ENCODE peak calls at places on chromosomes 5 and 9, in seven cellular contexts. A is ovary, V is prostate gland, Y is GM12891, G is tibial nerve, N is lower leg skin, O is H54. D is an unnamed sample.

GRCh38 chr5:53003144-53003543 is 14.0 kb downstream of the ITGA2 start:
- DNase-seq in A (no peak), V (no peak), Y (no peak), G (no peak), N (no peak), O (no peak), D (no peak)

GRCh38 chr5:172792693-172793570 is 21.9 kb upstream of the DUSP1 start:
- DNase-seq in A (no peak), V (no peak), Y (no peak), G (no peak), N (no peak), O (no peak), D (no peak)

GRCh38 chr5:38329132-38329715 is 70.9 kb downstream of the EGFLAM start:
- DNase-seq in A (no peak), V (no peak), Y (no peak), G (no peak), N (no peak), O (peak), D (no peak)

GRCh38 chr5:167294861-167295685 is 996.4 kb upstream of the WWC1 start:
- DNase-seq in A (no peak), V (no peak), Y (no peak), G (no peak), N (no peak), O (peak), D (no peak)

GRCh38 chr9:88953401-88954029 is 37.8 kb upstream of the S1PR3 start:
- DNase-seq in A (no peak), V (no peak), Y (no peak), G (no peak), N (no peak), O (peak), D (no peak)

GRCh38 chr5:150558088-150558621 is 50.2 kb downstream of the NDST1 start:
- DNase-seq in A (peak), V (no peak), Y (no peak), G (no peak), N (no peak), O (no peak), D (no peak)

GRCh38 chr9:74551266-74551665 is 54.1 kb downstream of the RORB start:
- DNase-seq in A (no peak), V (no peak), Y (no peak), G (no peak), N (no peak), O (no peak), D (no peak)

GRCh38 chr5:30627945-30628344 is 565.5 kb upstream of the CDH6 start:
- DNase-seq in A (no peak), V (no peak), Y (no peak), G (no peak), N (no peak), O (no peak), D (no peak)

GRCh38 chr9:108813951-108814601 is 41.7 kb downstream of the ACTL7B start:
- DNase-seq in A (no peak), V (no peak), Y (no peak), G (no peak), N (peak), O (peak), D (no peak)

GRCh38 chr9:4604678-4605095 is 57.4 kb upstream of the PLPP6 start:
- DNase-seq in A (peak), V (peak), Y (peak), G (peak), N (peak), O (peak), D (peak)

GRCh38 chr9:9299134-9299533 is 1313.7 kb downstream of the PTPRD start:
- DNase-seq in A (no peak), V (no peak), Y (no peak), G (no peak), N (no peak), O (no peak), D (no peak)

GRCh38 chr9:133113163-133113927 is 7.7 kb downstream of the RALGDS start:
- DNase-seq in A (peak), V (no peak), Y (no peak), G (no peak), N (no peak), O (peak), D (no peak)

GRCh38 chr9:16598316-16598715 is 272.2 kb downstream of the BNC2 start:
- DNase-seq in A (no peak), V (no peak), Y (no peak), G (no peak), N (no peak), O (no peak), D (no peak)

GRCh38 chr9:82695704-82696103 is 367.2 kb downstream of the RASEF start:
- DNase-seq in A (no peak), V (no peak), Y (no peak), G (no peak), N (no peak), O (no peak), D (no peak)

GRCh38 chr5:159385994-159386711 is 55.9 kb upstream of the IL12B start:
- DNase-seq in A (no peak), V (no peak), Y (no peak), G (no peak), N (no peak), O (no peak), D (no peak)

GRCh38 chr5:130992095-130992494 is 173.0 kb downstream of the HINT1 start:
- DNase-seq in A (no peak), V (no peak), Y (no peak), G (no peak), N (no peak), O (no peak), D (no peak)

GRCh38 chr5:149040421-149040820 is 22.4 kb downstream of the SH3TC2 start:
- DNase-seq in A (no peak), V (no peak), Y (no peak), G (no peak), N (no peak), O (no peak), D (no peak)

GRCh38 chr5:80187274-80187673 is 68.6 kb downstream of the SERINC5 start:
- DNase-seq in A (peak), V (no peak), Y (no peak), G (no peak), N (no peak), O (no peak), D (no peak)

GRCh38 chr5:151195622-151196021 is 28.3 kb downstream of the CCDC69 start:
- DNase-seq in A (no peak), V (no peak), Y (no peak), G (no peak), N (no peak), O (no peak), D (no peak)

GRCh38 chr9:88706193-88707112 is 171.5 kb downstream of the NXNL2 start:
- DNase-seq in A (no peak), V (no peak), Y (no peak), G (no peak), N (no peak), O (no peak), D (no peak)

GRCh38 chr5:154159343-154159742 is 31.2 kb upstream of the GALNT10 start:
- DNase-seq in A (no peak), V (no peak), Y (no peak), G (no peak), N (no peak), O (peak), D (no peak)

GRCh38 chr9:89635816-89636215 is 31.0 kb downstream of the GADD45G start:
- DNase-seq in A (no peak), V (no peak), Y (no peak), G (no peak), N (no peak), O (peak), D (no peak)

GRCh38 chr5:169812786-169813185 is 167.5 kb downstream of the INSYN2B start:
- DNase-seq in A (no peak), V (no peak), Y (no peak), G (no peak), N (no peak), O (no peak), D (no peak)

GRCh38 chr5:151448038-151448985 is 909 bp downstream of the SLC36A1 start:
- DNase-seq in A (no peak), V (peak), Y (no peak), G (no peak), N (peak), O (no peak), D (peak)

DNA sequence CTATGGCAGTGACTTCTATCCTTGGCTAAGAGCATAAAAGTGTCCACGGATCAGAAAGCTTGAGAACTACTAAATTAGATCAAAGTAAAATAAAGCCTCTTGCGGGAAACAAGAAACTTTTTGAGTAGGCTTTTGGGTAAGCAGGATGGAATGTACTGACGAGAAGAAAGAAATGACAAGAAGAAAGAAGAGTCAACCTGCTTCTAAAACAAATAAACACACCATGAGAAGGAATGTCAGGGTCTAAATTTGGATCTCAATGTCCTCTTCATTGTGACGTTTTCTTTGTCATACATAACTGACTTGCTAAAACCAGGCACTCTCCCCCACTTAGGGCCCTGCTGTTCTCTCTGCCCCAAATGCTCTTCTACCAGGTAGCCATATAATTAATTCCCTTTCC is 290.1 kb upstream of the PTGER4 start:
- DNase-seq in A (no peak), V (no peak), Y (no peak), G (no peak), N (no peak), O (no peak), D (no peak)
- TF ChIP-seq POLR2A in A (no peak), V (no peak), Y (no peak), G (no peak), N (no peak), O (no peak), D (no peak)

GRCh38 chr5:8034852-8035251 is 165.9 kb downstream of the MTRR start:
- DNase-seq in A (no peak), V (no peak), Y (no peak), G (no peak), N (no peak), O (no peak), D (no peak)
- TF ChIP-seq POLR2A in A (no peak), V (no peak), Y (no peak), G (no peak), N (no peak), O (no peak), D (no peak)

DNA sequence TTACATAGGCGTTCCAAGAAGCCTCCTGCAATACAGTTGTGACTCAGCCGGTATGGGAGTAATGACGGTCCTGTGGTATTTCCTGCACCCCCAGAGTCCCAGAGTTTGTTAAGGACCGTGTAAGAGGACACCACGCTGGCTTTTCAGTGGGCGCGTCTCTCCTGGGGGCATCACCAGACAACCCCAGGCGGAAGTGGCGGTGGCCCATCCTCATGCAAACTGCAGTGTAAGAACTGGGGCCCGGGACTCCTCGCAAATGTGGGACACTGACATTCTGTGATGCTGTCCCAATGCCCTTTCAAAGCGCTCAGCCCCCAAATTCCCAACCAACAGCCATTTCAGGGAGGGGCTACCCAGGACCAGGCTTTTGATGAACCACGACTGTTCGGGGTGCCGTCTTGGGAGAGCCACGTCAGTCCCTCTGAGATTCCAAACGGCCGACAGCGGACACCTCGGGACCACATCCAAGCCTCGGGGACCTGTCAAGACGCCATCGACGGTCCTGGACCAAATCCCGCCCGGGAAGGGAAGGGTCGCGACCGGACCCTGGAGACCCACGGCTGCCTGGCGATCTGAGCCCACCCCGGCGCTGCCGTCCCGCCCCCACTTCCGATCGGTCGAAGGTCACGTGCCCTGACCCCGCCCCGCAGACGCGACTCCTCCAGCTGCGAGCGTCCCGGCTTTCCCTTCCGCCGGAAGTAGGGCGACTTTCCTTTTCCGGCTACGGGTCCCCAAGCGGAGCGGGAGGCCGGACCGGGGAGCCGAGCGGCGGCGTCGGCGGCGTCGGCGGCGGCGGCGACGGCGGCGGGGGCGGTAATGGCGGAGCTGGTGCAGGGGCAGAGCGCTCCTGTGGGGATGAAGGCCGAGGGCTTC is at the start of gene FUBP3:
- DNase-seq in A (peak), V (peak), Y (peak), G (peak), N (peak), O (no peak), D (peak)
- TF ChIP-seq POLR2A in A (peak), V (peak), Y (peak), G (peak), N (no peak), O (no peak), D (peak)

DNA sequence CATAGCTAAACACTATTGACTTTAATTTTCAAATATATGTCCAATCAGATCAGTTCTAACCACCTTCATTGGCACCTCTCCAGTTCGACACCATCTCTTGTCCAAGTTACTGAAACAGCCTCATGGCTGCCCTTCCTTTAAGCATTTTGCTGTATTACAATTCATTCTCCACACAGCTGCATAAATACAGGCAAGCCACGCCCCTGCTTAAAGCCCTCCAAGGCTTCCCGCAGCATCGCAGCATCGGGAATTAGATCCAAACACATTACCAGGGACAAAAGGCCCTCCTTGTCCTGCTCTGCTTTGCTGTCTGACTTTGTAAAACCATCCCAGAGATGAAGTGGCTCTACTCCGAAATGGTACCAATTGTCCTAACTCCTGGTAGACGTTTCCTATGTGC is 75.1 kb upstream of the RAI14 start:
- DNase-seq in A (no peak), V (no peak), Y (no peak), G (no peak), N (no peak), O (no peak), D (no peak)
- TF ChIP-seq POLR2A in A (no peak), V (no peak), Y (no peak), G (no peak), N (no peak), O (no peak), D (no peak)

GRCh38 chr9:136494531-136495215 is 11.8 kb upstream of the SEC16A start:
- DNase-seq in A (no peak), V (no peak), Y (no peak), G (no peak), N (no peak), O (no peak), D (no peak)
- TF ChIP-seq POLR2A in A (no peak), V (no peak), Y (no peak), G (no peak), N (no peak), O (no peak), D (no peak)

GRCh38 chr9:131125288-131126058 is at the start of gene NUP214:
- DNase-seq in A (peak), V (peak), Y (peak), G (peak), N (peak), O (peak), D (peak)
- TF ChIP-seq POLR2A in A (peak), V (peak), Y (peak), G (peak), N (no peak), O (peak), D (peak)

GRCh38 chr9:128552744-128553221 is 396 bp downstream of the SPTAN1 start:
- DNase-seq in A (peak), V (peak), Y (no peak), G (no peak), N (peak), O (no peak), D (no peak)

GRCh38 chr9:128552153-128552743 is at the start of gene SPTAN1:
- DNase-seq in A (peak), V (peak), Y (peak), G (peak), N (peak), O (peak), D (peak)

GRCh38 chr9:128550226-128550625 is 2.2 kb upstream of the SPTAN1 start:
- DNase-seq in A (no peak), V (no peak), Y (no peak), G (no peak), N (no peak), O (no peak), D (no peak)

GRCh38 chr9:128550770-128551651 is 1.4 kb upstream of the SPTAN1 start:
- DNase-seq in A (peak), V (no peak), Y (no peak), G (no peak), N (peak), O (no peak), D (no peak)

DNA sequence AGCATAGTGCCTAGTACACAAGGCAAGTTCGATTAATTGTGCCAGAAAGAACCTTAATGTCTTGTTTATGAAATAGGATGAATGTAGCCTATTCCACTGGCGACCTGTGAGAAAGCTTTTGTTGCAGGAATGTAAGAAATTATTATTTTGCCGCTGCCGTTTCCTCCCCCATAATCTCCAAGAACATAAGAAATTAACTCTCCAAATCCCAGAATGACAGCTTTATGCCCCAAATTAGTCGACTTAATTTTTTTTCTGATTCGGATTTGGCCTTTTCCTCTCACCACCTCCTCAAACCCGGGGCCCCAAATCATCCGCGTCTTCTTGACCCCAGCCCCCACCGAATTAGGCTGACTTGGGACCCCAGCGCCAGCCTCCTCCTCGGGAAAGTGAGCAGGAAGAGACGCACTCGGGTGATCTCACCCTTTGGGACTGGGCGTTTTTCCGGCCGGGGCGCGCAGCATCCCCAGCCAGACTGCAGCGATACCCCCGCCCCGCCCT is 685 bp upstream of the SPTAN1 start:
- DNase-seq in A (no peak), V (no peak), Y (no peak), G (no peak), N (no peak), O (no peak), D (no peak)
- TF ChIP-seq POLR2A in A (peak), V (peak), Y (no peak), G (peak), N (no peak), O (no peak), D (no peak)

GRCh38 chr9:6681147-6681956 is 35.8 kb upstream of the GLDC start:
- DNase-seq in A (peak), V (peak), Y (peak), G (peak), N (peak), O (peak), D (peak)
- TF ChIP-seq POLR2A in A (peak), V (peak), Y (peak), G (peak), N (no peak), O (peak), D (peak)

DNA sequence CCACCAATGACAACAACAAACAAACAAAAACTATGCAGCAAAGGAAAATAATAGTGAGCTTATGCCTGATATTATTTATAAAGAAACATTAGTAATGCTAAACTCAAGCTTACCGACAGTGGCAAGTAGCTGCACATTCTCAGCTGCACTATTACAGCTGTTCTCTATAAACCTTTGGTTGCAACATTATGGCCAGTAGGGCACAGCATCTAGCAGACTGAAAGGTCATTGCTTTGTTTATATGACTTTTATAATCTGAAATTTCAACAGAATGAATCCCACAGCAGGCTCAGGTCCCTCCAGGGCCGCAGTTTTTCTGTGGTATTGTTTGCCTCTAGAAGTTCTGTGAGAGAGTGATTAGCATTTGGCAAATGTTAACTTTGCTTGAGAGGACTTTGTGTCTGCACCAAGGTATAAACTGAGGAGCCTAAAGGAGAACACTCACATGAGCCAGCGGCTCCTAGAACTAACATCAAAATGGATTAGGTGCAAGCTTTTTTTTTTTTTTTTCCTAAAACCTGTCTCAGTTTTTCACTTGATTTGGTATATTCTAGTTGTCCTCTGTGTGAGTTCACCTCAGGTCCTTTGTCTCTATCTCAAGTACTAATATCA is 58.3 kb downstream of the IZUMO3 start:
- DNase-seq in A (no peak), V (no peak), Y (no peak), G (no peak), N (no peak), O (no peak), D (no peak)
- TF ChIP-seq POLR2A in A (no peak), V (no peak), Y (no peak), G (no peak), N (no peak), O (no peak), D (no peak)

D was measured in erythroblast.